ENCODE peak calls at places on chromosome 16, in four cellular contexts. B is stimulated activated naive CD4-positive, alpha-beta T cell; G is NCI-H510A treated with DMSO at 0.1 percent for 48 hours; T is stimulated activated CD4-positive, alpha-beta T cell treated with anti-CD3 and anti-CD28 coated beads, Interleukin-2, amount 100 ng/mL, for 48 hours. E is an unnamed sample.

GRCh38 chr16:354971-355441 is 2.5 kb upstream of the AXIN1 start:
- DNase-seq in G (no peak), T (no peak), B (peak; percentile 34), E (no peak)

GRCh38 chr16:89711601-89712475 is 8.9 kb downstream of the VPS9D1 start:
- DNase-seq in T (peak; percentile 88), B (peak; percentile 20), G (no peak), E (peak; percentile 98)

GRCh38 chr16:87392823-87393679 is 915 bp downstream of the MAP1LC3B start:
- DNase-seq in G (peak; percentile 12), T (peak; percentile 21), B (no peak), E (no peak)

GRCh38 chr16:51114369-51114768 is 36.7 kb downstream of the SALL1 start:
- DNase-seq in G (no peak), B (no peak), T (no peak), E (no peak)

GRCh38 chr16:23107878-23108277 is 41.4 kb downstream of the USP31 start:
- DNase-seq in G (no peak), T (no peak), B (no peak), E (no peak)

GRCh38 chr16:89988951-89989350 is 30.3 kb downstream of the DBNDD1 start:
- DNase-seq in B (no peak), G (no peak), T (no peak), E (no peak)

GRCh38 chr16:77840623-77841274 is 52.4 kb downstream of the VAT1L start:
- DNase-seq in T (no peak), G (no peak), B (no peak), E (no peak)

GRCh38 chr16:57343131-57343731 is 15.4 kb upstream of the CCL22 start:
- DNase-seq in B (no peak), T (no peak), G (no peak), E (no peak)

GRCh38 chr16:48384305-48384981 is 770 bp downstream of the SIAH1 start:
- DNase-seq in G (peak; percentile 64), B (no peak), T (no peak), E (peak; percentile 65)

GRCh38 chr16:53415504-53415903 is 18.8 kb upstream of the RBL2 start:
- DNase-seq in T (no peak), B (no peak), G (peak; percentile 32), E (no peak)

GRCh38 chr16:67013238-67013822 is 15.6 kb upstream of the CBFB start:
- DNase-seq in T (no peak), G (no peak), B (no peak), E (no peak)

GRCh38 chr16:56245197-56245596 is 53.9 kb downstream of the GNAO1 start:
- DNase-seq in G (no peak), B (no peak), T (no peak), E (no peak)

GRCh38 chr16:10039220-10040096 is 142.8 kb downstream of the GRIN2A start:
- DNase-seq in B (no peak), T (no peak), G (peak; percentile 40), E (peak; percentile 23)

GRCh38 chr16:1113889-1114526 is 18.0 kb upstream of the C1QTNF8 start:
- DNase-seq in G (no peak), B (no peak), T (no peak), E (no peak)

GRCh38 chr16:65909310-65910050 is 457.0 kb upstream of the CDH5 start:
- DNase-seq in B (no peak), G (peak; percentile 67), T (no peak), E (no peak)

GRCh38 chr16:82094942-82095540 is 60.0 kb downstream of the HSD17B2 start:
- DNase-seq in T (no peak), G (no peak), B (no peak), E (no peak)

GRCh38 chr16:80932725-80933124 is 74.0 kb downstream of the CMC2 start:
- DNase-seq in B (no peak), T (no peak), G (no peak), E (no peak)

GRCh38 chr16:3027983-3028715 is 4.3 kb downstream of the THOC6 start:
- DNase-seq in G (peak; percentile 70), T (peak; percentile 93), B (peak; percentile 54), E (peak; percentile 87)

GRCh38 chr16:8370374-8371015 is 219.8 kb downstream of the TMEM114 start:
- DNase-seq in B (no peak), G (no peak), T (no peak), E (no peak)

GRCh38 chr16:85678016-85678415 is 10.7 kb downstream of the GINS2 start:
- DNase-seq in T (no peak), G (no peak), B (no peak), E (no peak)

GRCh38 chr16:88920618-88921602 is 54.5 kb upstream of the PABPN1L start:
- DNase-seq in T (no peak), B (no peak), G (no peak), E (peak; percentile 85)

GRCh38 chr16:80366023-80366422 is 174.8 kb upstream of the DYNLRB2 start:
- DNase-seq in B (no peak), T (no peak), G (no peak), E (no peak)

GRCh38 chr16:293043-293775 is 10.2 kb downstream of the PDIA2 start:
- DNase-seq in G (no peak), B (no peak), T (no peak), E (no peak)

GRCh38 chr16:70588565-70588964 is 57.8 kb upstream of the IL34 start:
- DNase-seq in B (no peak), T (no peak), G (no peak), E (no peak)

GRCh38 chr16:55048745-55049144 is 118.1 kb downstream of the IRX5 start:
- DNase-seq in B (no peak), T (no peak), G (no peak), E (no peak)

GRCh38 chr16:2008631-2009301 is 855 bp downstream of the ZNF598 start:
- DNase-seq in G (no peak), B (no peak), T (no peak), E (no peak)

GRCh38 chr16:85878875-85879274 is 20.1 kb upstream of the IRF8 start:
- DNase-seq in G (no peak), B (no peak), T (no peak), E (no peak)

GRCh38 chr16:88854306-88855111 is 2.2 kb downstream of the GALNS start:
- DNase-seq in G (no peak), B (no peak), T (no peak), E (no peak)

GRCh38 chr16:69105501-69106361 is at the start of gene HAS3:
- DNase-seq in B (no peak), T (peak; percentile 33), G (peak; percentile 57), E (peak; percentile 70)

GRCh38 chr16:86961133-86961720 is 356.0 kb downstream of the C16orf95 start:
- DNase-seq in G (no peak), B (no peak), T (no peak), E (no peak)

GRCh38 chr16:73025111-73025505 is 22.8 kb downstream of the ZFHX3 start:
- DNase-seq in G (no peak), T (no peak), B (no peak), E (no peak)

GRCh38 chr16:85399583-85400284 is 213.4 kb upstream of the GSE1 start:
- DNase-seq in B (no peak), T (no peak), G (no peak), E (no peak)

GRCh38 chr16:80509872-80510271 is 30.9 kb upstream of the DYNLRB2 start:
- DNase-seq in B (no peak), G (no peak), T (no peak), E (no peak)

GRCh38 chr16:84207869-84208268 is 16.9 kb downstream of the ADAD2 start:
- DNase-seq in B (no peak), G (no peak), T (no peak), E (no peak)

GRCh38 chr16:21611546-21612384 is 12.4 kb downstream of the METTL9 start:
- DNase-seq in G (no peak), T (no peak), B (no peak), E (no peak)

GRCh38 chr16:75774197-75774596 is 47.9 kb upstream of the CPHXL start:
- DNase-seq in B (no peak), T (no peak), G (no peak), E (no peak)

E was measured in GM19239.